ENCODE peak calls at places on chromosomes 7 and 10, in nine cellular contexts. E, R, B, W, L, P, C, O and T are unnamed samples.

GRCh38 chr7:2148814-2149213 is 83.9 kb downstream of the MAD1L1 start:
- DNase-seq in E (no peak), R (no peak), B (no peak), W (no peak), L (no peak), P (no peak), C (no peak), O (no peak), T (no peak)

GRCh38 chr10:99870051-99870730 is 87.8 kb downstream of the ABCC2 start:
- DNase-seq in E (no peak), R (no peak), B (no peak), W (no peak), L (no peak), P (no peak), C (no peak), O (no peak), T (no peak)

GRCh38 chr7:127995157-127995865 is 35.9 kb downstream of the LRRC4 start:
- DNase-seq in E (no peak), R (no peak), B (no peak), W (no peak), L (no peak), P (no peak), C (no peak), O (no peak), T (no peak)

GRCh38 chr7:2139004-2139652 is 93.6 kb downstream of the MAD1L1 start:
- DNase-seq in E (no peak), R (no peak), B (no peak), W (peak), L (no peak), P (no peak), C (no peak), O (no peak), T (no peak)

GRCh38 chr7:108351715-108352114 is 104.5 kb downstream of the NRCAM start:
- DNase-seq in E (no peak), R (no peak), B (no peak), W (no peak), L (no peak), P (no peak), C (no peak), O (no peak), T (no peak)

GRCh38 chr7:127819975-127820778 is 168.2 kb downstream of the SND1 start:
- DNase-seq in E (no peak), R (no peak), B (peak), W (no peak), L (no peak), P (no peak), C (no peak), O (peak), T (no peak)

GRCh38 chr7:142196066-142196840 is 61.6 kb downstream of the PRSS58 start:
- DNase-seq in E (no peak), R (no peak), B (no peak), W (no peak), L (no peak), P (no peak), C (no peak), O (no peak), T (no peak)

GRCh38 chr7:34275629-34276028 is 370.3 kb downstream of the BMPER start:
- DNase-seq in E (no peak), R (no peak), B (no peak), W (no peak), L (no peak), P (no peak), C (no peak), O (no peak), T (no peak)

GRCh38 chr7:5455581-5456222 is 32.1 kb upstream of the TNRC18 start:
- DNase-seq in E (no peak), R (no peak), B (no peak), W (no peak), L (no peak), P (no peak), C (no peak), O (no peak), T (no peak)

GRCh38 chr10:46515402-46516192 is 40.9 kb downstream of the GPRIN2 start:
- DNase-seq in E (no peak), R (no peak), B (no peak), W (no peak), L (peak), P (no peak), C (peak), O (no peak), T (peak)

GRCh38 chr10:8392216-8392615 is 337.7 kb downstream of the GATA3 start:
- DNase-seq in E (no peak), R (no peak), B (no peak), W (no peak), L (no peak), P (no peak), C (no peak), O (no peak), T (no peak)

GRCh38 chr7:157224627-157225026 is 85.9 kb downstream of the UBE3C start:
- DNase-seq in E (no peak), R (peak), B (peak), W (no peak), L (no peak), P (no peak), C (no peak), O (no peak), T (no peak)

GRCh38 chr7:55052081-55052480 is 33.3 kb downstream of the EGFR start:
- DNase-seq in E (no peak), R (no peak), B (no peak), W (no peak), L (no peak), P (no peak), C (no peak), O (no peak), T (no peak)

GRCh38 chr10:588246-589165 is 101.0 kb downstream of the DIP2C start:
- DNase-seq in E (no peak), R (no peak), B (no peak), W (peak), L (no peak), P (peak), C (no peak), O (no peak), T (no peak)
- TF ChIP-seq CTCF in E (no peak), R (peak), B (peak), W (peak), L (no peak), P (no peak), C (no peak), O (no peak), T (peak)

DNA sequence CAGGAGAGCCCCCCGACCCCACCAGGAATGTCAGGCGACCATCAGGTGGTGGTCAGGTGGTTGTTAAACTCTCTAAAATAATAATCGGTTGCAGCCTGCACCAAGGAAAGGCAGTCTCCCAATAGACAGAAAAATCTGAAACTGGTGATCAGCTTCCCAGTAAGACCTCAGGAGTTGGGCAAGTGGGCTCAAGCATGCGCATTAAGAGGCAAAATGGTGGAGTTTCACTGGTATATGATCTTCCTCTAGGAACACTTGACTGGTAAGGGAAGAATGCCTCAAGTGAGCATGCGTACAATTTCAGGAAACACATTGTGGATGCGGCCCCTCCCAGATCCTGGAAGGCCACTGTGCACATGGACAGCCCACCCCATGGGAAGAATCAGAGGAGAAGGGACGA is 619.9 kb downstream of the TYW1 start:
- DNase-seq in E (no peak), R (no peak), B (no peak), W (no peak), L (no peak), P (no peak), C (no peak), O (no peak), T (no peak)
- TF ChIP-seq CTCF in E (no peak), R (no peak), B (no peak), W (no peak), L (no peak), P (no peak), C (no peak), O (no peak), T (no peak)

GRCh38 chr10:105063796-105064195 is 422.7 kb downstream of the SORCS3 start:
- DNase-seq in E (peak), R (peak), B (peak), W (peak), L (no peak), P (peak), C (no peak), O (peak), T (no peak)
- TF ChIP-seq CTCF in E (peak), R (peak), B (peak), W (peak), L (no peak), P (peak), C (no peak), O (peak), T (peak)

GRCh38 chr10:34192646-34193045 is 622.5 kb downstream of the PARD3 start:
- DNase-seq in E (no peak), R (no peak), B (no peak), W (no peak), L (no peak), P (no peak), C (no peak), O (no peak), T (no peak)

GRCh38 chr10:34190594-34190993 is 624.5 kb downstream of the PARD3 start:
- DNase-seq in E (no peak), R (no peak), B (no peak), W (no peak), L (no peak), P (no peak), C (no peak), O (no peak), T (no peak)

GRCh38 chr10:34194259-34194658 is 620.8 kb downstream of the PARD3 start:
- DNase-seq in E (no peak), R (peak), B (peak), W (no peak), L (no peak), P (no peak), C (no peak), O (no peak), T (no peak)

GRCh38 chr10:34189830-34190229 is 625.3 kb downstream of the PARD3 start:
- DNase-seq in E (no peak), R (no peak), B (no peak), W (no peak), L (no peak), P (no peak), C (no peak), O (no peak), T (no peak)

DNA sequence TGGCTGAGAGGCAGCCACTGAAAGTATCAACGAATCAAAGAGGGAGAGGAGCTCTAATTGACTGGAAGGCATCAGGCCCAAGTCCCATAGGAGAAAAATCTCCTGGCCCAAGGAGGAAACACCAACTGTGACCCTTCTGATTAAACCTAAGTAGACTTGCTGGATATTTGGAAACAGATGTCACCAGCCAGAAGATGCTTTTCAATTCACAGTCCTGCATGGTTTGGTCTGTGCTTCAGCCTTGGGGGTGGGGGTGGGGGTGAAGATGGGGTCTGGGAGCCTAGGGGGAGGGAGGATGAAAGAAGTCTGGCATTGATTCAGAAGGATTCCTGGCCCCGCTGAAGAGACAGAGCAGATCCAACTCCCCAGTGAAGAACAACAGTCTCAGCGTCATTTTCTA is 623.7 kb downstream of the PARD3 start:
- DNase-seq in E (no peak), R (no peak), B (no peak), W (no peak), L (no peak), P (no peak), C (no peak), O (no peak), T (no peak)
- TF ChIP-seq CTCF in E (no peak), R (no peak), B (no peak), W (no peak), L (no peak), P (no peak), C (no peak), O (no peak), T (no peak)